ENCODE peak calls at places on chromosomes 16 and 17, in four cellular contexts. One of them, this sample, is unnamed.

GRCh38 chr17:49343273-49343672 is 18.8 kb downstream of the ZNF652 start:
- DNase-seq in fibroblast of mammary gland: peak
- DNase-seq in mesothelial cell of epicardium: no peak
- DNase-seq in heart left ventricle: no peak
- DNase-seq in this sample: no peak

GRCh38 chr16:57304169-57305061 is 19.9 kb upstream of the PLLP start:
- DNase-seq in mesothelial cell of epicardium: no peak
- DNase-seq in fibroblast of mammary gland: peak
- DNase-seq in heart left ventricle: peak
- DNase-seq in this sample: no peak

GRCh38 chr16:31351246-31351936 is 3.6 kb upstream of the ITGAX start:
- DNase-seq in mesothelial cell of epicardium: no peak
- DNase-seq in fibroblast of mammary gland: no peak
- DNase-seq in heart left ventricle: no peak
- DNase-seq in this sample: no peak

GRCh38 chr16:89102035-89102776 is 8.6 kb downstream of the ACSF3 start:
- DNase-seq in mesothelial cell of epicardium: no peak
- DNase-seq in heart left ventricle: no peak
- DNase-seq in fibroblast of mammary gland: no peak
- DNase-seq in this sample: no peak

GRCh38 chr16:78528265-78528664 is 428.8 kb downstream of the WWOX start:
- DNase-seq in mesothelial cell of epicardium: no peak
- DNase-seq in fibroblast of mammary gland: no peak
- DNase-seq in heart left ventricle: no peak
- DNase-seq in this sample: no peak

GRCh38 chr16:11291021-11291716 is 10.0 kb upstream of the PRM1 start:
- DNase-seq in mesothelial cell of epicardium: no peak
- DNase-seq in fibroblast of mammary gland: no peak
- DNase-seq in heart left ventricle: no peak
- DNase-seq in this sample: no peak

GRCh38 chr16:85144026-85144915 is 32.0 kb upstream of the CIBAR2 start:
- DNase-seq in heart left ventricle: peak
- DNase-seq in fibroblast of mammary gland: no peak
- DNase-seq in mesothelial cell of epicardium: no peak
- DNase-seq in this sample: no peak

GRCh38 chr17:16915752-16916556 is 56.0 kb downstream of the TNFRSF13B start:
- DNase-seq in fibroblast of mammary gland: peak
- DNase-seq in mesothelial cell of epicardium: peak
- DNase-seq in heart left ventricle: no peak
- DNase-seq in this sample: no peak

GRCh38 chr16:2610781-2611498 is 71.4 kb upstream of the KCTD5 start:
- DNase-seq in mesothelial cell of epicardium: no peak
- DNase-seq in fibroblast of mammary gland: no peak
- DNase-seq in heart left ventricle: no peak
- DNase-seq in this sample: no peak

GRCh38 chr17:66988069-66988798 is 23.7 kb downstream of the CACNG4 start:
- DNase-seq in fibroblast of mammary gland: no peak
- DNase-seq in heart left ventricle: no peak
- DNase-seq in mesothelial cell of epicardium: no peak
- DNase-seq in this sample: no peak
- TF ChIP-seq CTCF in fibroblast of mammary gland: no peak
- TF ChIP-seq CTCF in heart left ventricle: no peak
- TF ChIP-seq CTCF in mesothelial cell of epicardium: no peak
- TF ChIP-seq CTCF in this sample: no peak

DNA sequence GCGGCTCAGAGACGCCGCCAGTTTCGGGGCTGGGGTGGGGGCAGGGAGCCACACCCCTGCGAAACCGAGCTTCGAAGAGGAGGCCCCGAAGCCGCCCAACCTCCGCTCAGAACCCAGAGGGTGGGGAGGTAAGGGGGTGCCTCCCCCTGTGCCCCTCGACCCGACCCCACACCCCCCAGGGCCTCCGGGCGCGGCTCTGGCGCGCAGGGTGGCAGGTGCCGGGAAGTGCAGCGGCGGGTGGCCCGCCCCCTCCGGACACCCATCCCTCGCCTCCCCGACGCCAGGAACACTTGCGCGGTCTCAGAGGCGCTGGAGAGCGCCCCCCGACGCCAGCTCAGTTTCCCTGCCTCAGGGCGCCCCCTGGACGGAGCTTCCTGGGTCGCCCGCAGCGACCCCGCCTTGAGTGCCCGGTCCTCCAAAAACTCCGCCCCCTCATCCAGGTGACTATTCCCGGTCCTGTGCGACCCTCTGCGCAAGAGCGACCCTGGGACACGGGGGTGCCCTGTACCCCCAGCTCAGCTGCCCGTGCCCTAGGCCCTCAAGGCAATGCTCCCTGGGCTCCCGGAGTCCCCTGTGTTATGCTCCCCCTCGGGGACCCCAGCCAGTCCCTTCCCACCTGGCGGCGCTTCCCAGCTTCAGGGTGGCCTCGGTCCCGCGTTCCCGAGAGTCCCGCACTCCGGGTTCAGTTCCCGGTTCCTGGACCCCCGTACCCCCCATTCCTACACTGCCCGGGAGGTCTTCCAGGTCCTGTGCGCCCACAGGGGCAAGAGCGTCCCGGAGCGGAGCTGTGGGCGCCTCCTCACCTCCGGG is 562 bp downstream of the PPL start:
- DNase-seq in mesothelial cell of epicardium: peak
- DNase-seq in fibroblast of mammary gland: no peak
- DNase-seq in heart left ventricle: no peak
- DNase-seq in this sample: no peak
- TF ChIP-seq CTCF in mesothelial cell of epicardium: no peak
- TF ChIP-seq CTCF in fibroblast of mammary gland: no peak
- TF ChIP-seq CTCF in heart left ventricle: peak
- TF ChIP-seq CTCF in this sample: no peak

GRCh38 chr16:49120631-49121030 is 161.0 kb downstream of the CBLN1 start:
- DNase-seq in heart left ventricle: no peak
- DNase-seq in mesothelial cell of epicardium: no peak
- DNase-seq in fibroblast of mammary gland: no peak
- DNase-seq in this sample: no peak
- TF ChIP-seq CTCF in heart left ventricle: no peak
- TF ChIP-seq CTCF in mesothelial cell of epicardium: no peak
- TF ChIP-seq CTCF in fibroblast of mammary gland: no peak
- TF ChIP-seq CTCF in this sample: no peak

GRCh38 chr16:47049901-47050583 is 76.6 kb upstream of the DNAJA2 start:
- DNase-seq in mesothelial cell of epicardium: no peak
- DNase-seq in heart left ventricle: no peak
- DNase-seq in fibroblast of mammary gland: no peak
- DNase-seq in this sample: no peak
- TF ChIP-seq CTCF in mesothelial cell of epicardium: no peak
- TF ChIP-seq CTCF in heart left ventricle: no peak
- TF ChIP-seq CTCF in fibroblast of mammary gland: no peak
- TF ChIP-seq CTCF in this sample: no peak

DNA sequence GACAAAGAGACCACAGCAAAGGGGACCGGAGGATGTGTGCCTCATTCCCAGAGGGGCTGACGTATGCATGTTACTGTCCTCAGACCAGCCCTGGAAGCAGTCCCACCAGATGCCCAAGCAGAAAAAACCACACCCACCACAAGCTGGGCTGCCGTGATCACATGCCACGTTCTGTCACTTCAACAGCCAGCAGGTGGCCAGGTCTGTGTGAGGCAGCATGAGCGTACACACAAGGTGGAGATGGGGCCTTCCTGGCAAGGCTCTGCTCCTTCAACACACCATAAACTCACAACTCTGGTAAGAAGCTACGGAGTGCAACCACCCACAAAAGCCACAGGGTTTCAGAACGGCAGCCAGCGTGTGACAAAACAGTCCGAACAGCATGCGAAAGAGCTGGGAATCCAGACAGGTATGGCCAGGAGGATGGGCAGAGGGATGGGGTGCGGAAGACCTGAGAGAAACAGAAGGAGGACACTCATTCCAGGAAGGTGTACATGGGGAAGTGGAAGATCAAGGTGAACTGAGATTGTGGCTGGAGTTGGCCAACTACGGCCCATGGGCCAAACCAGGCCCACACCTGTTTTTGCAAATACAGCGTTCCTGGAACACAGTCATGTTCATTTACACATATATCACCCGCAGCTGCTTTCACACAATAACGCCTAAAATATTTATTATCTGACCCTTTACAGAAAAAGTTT is 27.9 kb downstream of the MBTPS1 start:
- DNase-seq in mesothelial cell of epicardium: no peak
- DNase-seq in heart left ventricle: peak
- DNase-seq in fibroblast of mammary gland: no peak
- DNase-seq in this sample: no peak
- TF ChIP-seq CTCF in mesothelial cell of epicardium: no peak
- TF ChIP-seq CTCF in heart left ventricle: no peak
- TF ChIP-seq CTCF in fibroblast of mammary gland: no peak
- TF ChIP-seq CTCF in this sample: no peak